ENCODE peak calls at places on chromosomes 7 and 10, in six cellular contexts. L is MM.1S, R is GM23248, F is GM23338, U is neural progenitor cell, I is SK-N-SH. X is an unnamed sample.
A peak's percentile ranks its signal among the peaks of the same experiment; 100 is the strongest.

GRCh38 chr10:44959243-44960097 is at the start of gene RASSF4:
- DNase-seq in L (peak; percentile 93), R (peak; percentile 93), F (peak; percentile 96), U (peak; percentile 96), I (peak; percentile 99), X (peak; percentile 91)

GRCh38 chr10:43045631-43046287 is 31.1 kb upstream of the RET start:
- DNase-seq in L (no peak), R (no peak), F (no peak), U (no peak), I (peak; percentile 18), X (no peak)

GRCh38 chr7:70037171-70037933 is 439.1 kb downstream of the AUTS2 start:
- DNase-seq in L (no peak), R (peak; percentile 71), F (no peak), U (no peak), I (peak; percentile 50), X (no peak)

GRCh38 chr7:130065500-130066152 is 4.7 kb upstream of the KLHDC10 start:
- DNase-seq in L (no peak), R (peak; percentile 16), F (no peak), U (no peak), I (no peak), X (no peak)

GRCh38 chr10:72330059-72330426 is 24.7 kb downstream of the DNAJB12 start:
- DNase-seq in L (no peak), R (no peak), F (no peak), U (no peak), I (no peak), X (no peak)

GRCh38 chr10:129626309-129626708 is 159.3 kb downstream of the MGMT start:
- DNase-seq in L (no peak), R (no peak), F (peak; percentile 35), U (no peak), I (no peak), X (no peak)

GRCh38 chr10:44931621-44932337 is 20.6 kb downstream of the TMEM72 start:
- DNase-seq in L (no peak), R (no peak), F (no peak), U (no peak), I (no peak), X (no peak)

GRCh38 chr7:127819975-127820778 is 168.2 kb downstream of the SND1 start:
- DNase-seq in L (no peak), R (peak; percentile 60), F (peak; percentile 19), U (no peak), I (no peak), X (no peak)

GRCh38 chr10:69088801-69089501 is 1.0 kb downstream of the SRGN start:
- DNase-seq in L (peak; percentile 83), R (peak; percentile 47), F (no peak), U (no peak), I (no peak), X (peak; percentile 98)

GRCh38 chr10:83986800-83987199 is 152.5 kb upstream of the GHITM start:
- DNase-seq in L (no peak), R (no peak), F (no peak), U (no peak), I (no peak), X (no peak)

GRCh38 chr10:127411062-127411461 is 138.0 kb upstream of the NPS start:
- DNase-seq in L (no peak), R (no peak), F (no peak), U (no peak), I (no peak), X (no peak)
- TF ChIP-seq EZH2phosphoT487 in L (no peak), R (no peak), F (no peak), U (no peak), I (no peak), X (no peak)

GRCh38 chr7:540579-540978 is 20.9 kb upstream of the PDGFA start:
- DNase-seq in L (no peak), R (no peak), F (no peak), U (no peak), I (no peak), X (no peak)

GRCh38 chr7:541661-542060 is 22.0 kb upstream of the PDGFA start:
- DNase-seq in L (no peak), R (no peak), F (no peak), U (no peak), I (no peak), X (no peak)

GRCh38 chr7:539731-540411 is 20.2 kb upstream of the PDGFA start:
- DNase-seq in L (no peak), R (peak; percentile 33), F (no peak), U (no peak), I (no peak), X (peak; percentile 97)

GRCh38 chr7:542131-542934 is 22.7 kb upstream of the PDGFA start:
- DNase-seq in L (no peak), R (no peak), F (no peak), U (peak; percentile 59), I (no peak), X (no peak)

DNA sequence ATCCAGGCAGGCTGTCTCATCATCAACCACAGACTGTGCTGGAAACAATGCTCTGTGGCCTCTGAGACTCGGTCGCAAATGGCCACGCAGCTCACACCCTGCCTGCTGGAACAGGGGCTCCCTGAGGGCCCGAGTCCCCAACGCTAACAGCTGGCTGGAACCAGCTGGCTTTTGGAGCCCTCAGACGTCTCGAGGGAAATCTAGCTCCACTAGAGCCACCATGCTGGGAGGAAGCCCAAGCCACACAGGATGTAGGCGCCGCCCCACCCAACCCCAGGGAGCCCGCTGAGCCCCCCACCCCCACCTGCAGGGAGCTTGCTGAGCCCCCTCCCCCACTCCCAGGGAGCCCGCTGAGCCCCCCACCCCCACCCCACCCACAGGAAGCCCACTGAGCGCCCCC is 21.4 kb upstream of the PDGFA start:
- DNase-seq in L (no peak), R (no peak), F (no peak), U (no peak), I (no peak), X (no peak)
- H3F3A ChIP-seq in L (no peaks in the 10 kb centered on the region), R (no peaks in the 10 kb centered on the region), F (no peaks in the 10 kb centered on the region), U (no peaks in the 10 kb centered on the region), I (peaks cover 11% of the 10 kb centered on the region), X (no peaks in the 10 kb centered on the region)

DNA sequence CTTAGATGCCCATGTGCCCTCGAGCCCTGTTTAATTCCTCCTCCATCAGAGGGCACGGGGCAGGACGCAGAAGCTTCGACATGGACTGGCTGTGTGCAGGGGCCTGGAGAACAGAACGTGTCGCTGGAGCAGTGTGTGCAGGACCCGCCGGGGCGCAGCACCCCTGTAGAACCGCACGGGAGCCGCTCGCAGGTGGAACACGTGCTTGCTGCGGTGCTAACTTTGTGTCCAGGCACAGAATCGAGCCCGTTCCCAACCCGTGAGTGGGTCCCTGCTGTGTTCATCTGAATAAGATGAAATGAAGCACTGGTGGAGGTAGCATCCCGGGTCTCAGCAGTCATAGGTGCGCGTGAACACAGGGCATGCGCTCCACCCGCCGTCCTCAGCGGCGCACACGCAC is 116.9 kb downstream of the WDR37 start:
- DNase-seq in L (no peak), R (no peak), F (no peak), U (no peak), I (no peak), X (no peak)
- TF ChIP-seq EZH2phosphoT487 in L (no peak), R (no peak), F (no peak), U (no peak), I (no peak), X (no peak)

DNA sequence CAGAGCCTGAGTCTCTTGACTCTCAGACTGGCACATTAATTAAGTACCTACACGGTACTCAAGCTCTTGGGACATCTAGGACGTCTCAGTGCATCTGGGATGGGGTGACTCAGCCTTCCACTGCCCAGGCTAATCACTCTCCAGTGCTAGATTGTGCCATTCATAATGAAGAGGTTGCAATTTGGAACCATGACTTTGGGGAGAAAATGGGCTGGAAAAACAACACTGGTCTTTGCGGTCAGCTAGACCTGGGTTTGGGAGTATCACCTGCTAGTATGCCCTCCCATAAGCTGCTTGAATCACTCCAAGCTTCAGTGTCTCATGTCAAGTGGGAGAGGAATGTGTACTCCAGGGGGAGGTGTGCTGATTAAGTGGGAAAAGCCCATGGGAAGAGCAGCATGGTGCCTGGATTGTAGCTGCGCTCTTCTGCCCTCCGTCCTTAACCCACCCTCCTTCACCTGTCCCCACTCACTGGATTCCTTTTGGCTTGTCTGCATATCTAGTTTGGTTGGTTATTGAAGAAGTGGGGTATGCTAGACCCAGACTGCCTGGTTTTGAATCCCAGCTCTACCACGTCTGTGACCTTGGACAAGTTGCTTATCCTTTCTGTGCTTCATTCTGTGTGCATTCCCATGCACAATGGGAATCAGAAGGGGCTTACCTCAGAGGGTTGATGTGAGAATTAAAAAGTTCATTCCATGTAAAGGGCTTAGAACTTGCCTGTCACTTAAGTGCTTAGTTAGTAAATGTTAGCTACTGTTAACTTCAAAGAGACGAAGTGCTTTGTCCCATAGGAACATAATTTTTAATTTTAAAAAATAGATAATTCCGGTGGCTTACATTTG is 3.8 kb downstream of the NFE2L3 start:
- DNase-seq in L (no peak), R (peak; percentile 69), F (peak; percentile 61), U (no peak), I (no peak), X (peak; percentile 61)
- H3F3A ChIP-seq in L (peaks cover 41% of the 10 kb centered on the region), R (peaks cover 26% of the 10 kb centered on the region), F (peaks cover 15% of the 10 kb centered on the region), U (peaks cover 15% of the 10 kb centered on the region), I (peaks cover 32% of the 10 kb centered on the region), X (peaks cover 5% of the 10 kb centered on the region)

GRCh38 chr10:79434816-79435215 is 10.6 kb downstream of the ZCCHC24 start:
- DNase-seq in L (no peak), R (peak; percentile 86), F (no peak), U (no peak), I (no peak), X (peak; percentile 94)
- TF ChIP-seq EZH2phosphoT487 in L (no peak), R (no peak), F (no peak), U (no peak), I (no peak), X (no peak)

DNA sequence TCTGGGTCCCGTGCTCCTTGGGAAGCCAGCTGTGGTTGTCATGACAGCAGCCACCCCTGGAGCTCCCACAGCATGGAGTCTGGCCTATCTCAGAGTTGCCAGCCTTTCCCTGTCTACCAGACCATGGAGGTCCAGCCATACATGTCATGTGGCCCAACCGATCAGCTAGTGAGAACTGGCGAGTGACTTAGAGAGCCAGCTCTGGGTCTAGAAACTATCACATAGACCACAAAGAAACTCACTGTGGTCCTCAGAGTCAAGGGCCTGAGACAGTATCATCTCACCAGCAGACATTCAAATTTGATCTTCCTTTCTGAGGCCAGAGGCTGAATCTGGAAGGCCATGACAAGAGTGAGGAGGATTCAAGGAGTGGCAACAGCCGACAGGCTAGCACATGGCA is 223.3 kb upstream of the GPR26 start:
- DNase-seq in L (no peak), R (no peak), F (no peak), U (no peak), I (no peak), X (no peak)
- H3F3A ChIP-seq in L (no peaks in the 10 kb centered on the region), R (no peaks in the 10 kb centered on the region), F (no peaks in the 10 kb centered on the region), U (peaks cover 4% of the 10 kb centered on the region), I (no peaks in the 10 kb centered on the region), X (no peaks in the 10 kb centered on the region)

GRCh38 chr10:31059323-31059722 is 27.7 kb upstream of the ZNF438 start:
- DNase-seq in L (no peak), R (peak; percentile 21), F (no peak), U (no peak), I (no peak), X (peak; percentile 18)
- TF ChIP-seq EZH2phosphoT487 in L (no peak), R (no peak), F (no peak), U (no peak), I (no peak), X (no peak)